ENCODE peak calls at places on chromosomes 2 and 18, in seven cellular contexts. N is H9, P is IMR-90, C is trophoblast cell, D is mesenchymal stem cell, O is mesendoderm, S is H1. W is an unnamed sample.

GRCh38 chr2:239000089-239000488 is 152.2 kb downstream of the TWIST2 start:
- DNase-seq in N (no peak), P (no peak), C (no peak), D (no peak), O (no peak), S (no peak), W (no peak)

GRCh38 chr2:11667866-11668637 is 1.9 kb downstream of the NTSR2 start:
- DNase-seq in N (no peak), P (no peak), C (no peak), D (no peak), O (no peak), S (no peak), W (no peak)

GRCh38 chr2:101120124-101120996 is 30.8 kb downstream of the TBC1D8 start:
- DNase-seq in N (no peak), P (peak), C (peak), D (peak), O (no peak), S (no peak), W (no peak)

GRCh38 chr2:24418166-24418843 is 58.0 kb upstream of the ITSN2 start:
- DNase-seq in N (peak), P (no peak), C (no peak), D (no peak), O (peak), S (no peak), W (no peak)

GRCh38 chr2:13682878-13683277 is 949.6 kb upstream of the LRATD1 start:
- DNase-seq in N (no peak), P (peak), C (peak), D (peak), O (peak), S (no peak), W (no peak)

GRCh38 chr2:209663149-209663548 is 108.5 kb upstream of the UNC80 start:
- DNase-seq in N (no peak), P (peak), C (no peak), D (peak), O (peak), S (no peak), W (no peak)

GRCh38 chr2:195162918-195163317 is 494.1 kb upstream of the SLC39A10 start:
- DNase-seq in N (no peak), P (no peak), C (no peak), D (no peak), O (no peak), S (no peak), W (no peak)

GRCh38 chr18:65938592-65939372 is 188.0 kb downstream of the CDH7 start:
- DNase-seq in N (peak), P (no peak), C (no peak), D (peak), O (peak), S (peak), W (no peak)

GRCh38 chr2:39845460-39846146 is 66.5 kb upstream of the THUMPD2 start:
- DNase-seq in N (no peak), P (peak), C (peak), D (no peak), O (no peak), S (no peak), W (no peak)

GRCh38 chr2:237120956-237121720 is 35.4 kb downstream of the COPS8 start:
- DNase-seq in N (no peak), P (no peak), C (no peak), D (no peak), O (no peak), S (no peak), W (no peak)

GRCh38 chr2:170369894-170370293 is 191.9 kb downstream of the MYO3B start:
- DNase-seq in N (no peak), P (peak), C (no peak), D (peak), O (peak), S (no peak), W (no peak)

GRCh38 chr2:69241039-69241586 is 145.9 kb downstream of the GFPT1 start:
- DNase-seq in N (no peak), P (no peak), C (no peak), D (no peak), O (no peak), S (no peak), W (no peak)

GRCh38 chr2:164897521-164898260 is 56.1 kb upstream of the COBLL1 start:
- DNase-seq in N (no peak), P (no peak), C (no peak), D (no peak), O (no peak), S (no peak), W (no peak)

GRCh38 chr2:23394700-23395099 is 9.7 kb downstream of the KLHL29 start:
- DNase-seq in N (no peak), P (no peak), C (no peak), D (no peak), O (peak), S (no peak), W (no peak)

GRCh38 chr2:37356299-37356698 is 11.9 kb downstream of the QPCT start:
- DNase-seq in N (no peak), P (no peak), C (no peak), D (no peak), O (no peak), S (no peak), W (no peak)

GRCh38 chr2:25197336-25198208 is 29.2 kb upstream of the POMC start:
- DNase-seq in N (no peak), P (peak), C (no peak), D (peak), O (no peak), S (no peak), W (no peak)

GRCh38 chr2:8121826-8122505 is 559.9 kb upstream of the ID2 start:
- DNase-seq in N (no peak), P (peak), C (no peak), D (no peak), O (no peak), S (no peak), W (no peak)

GRCh38 chr2:1601471-1602358 is 142.6 kb downstream of the PXDN start:
- DNase-seq in N (no peak), P (no peak), C (no peak), D (peak), O (no peak), S (no peak), W (no peak)

GRCh38 chr2:38465789-38466127 is 88.7 kb upstream of the ATL2 start:
- DNase-seq in N (peak), P (peak), C (no peak), D (peak), O (peak), S (peak), W (no peak)

GRCh38 chr2:110125292-110125691 is 9.7 kb upstream of the MALL start:
- DNase-seq in N (no peak), P (peak), C (no peak), D (peak), O (no peak), S (no peak), W (no peak)

GRCh38 chr2:97745474-97746172 is 32.2 kb downstream of the ZAP70 start:
- DNase-seq in N (no peak), P (peak), C (no peak), D (peak), O (no peak), S (no peak), W (no peak)

GRCh38 chr2:219168526-219168925 is 1.3 kb downstream of the SLC23A3 start:
- DNase-seq in N (no peak), P (no peak), C (no peak), D (no peak), O (no peak), S (no peak), W (no peak)

GRCh38 chr2:239061824-239062560 is 214.1 kb downstream of the TWIST2 start:
- DNase-seq in N (no peak), P (no peak), C (no peak), D (no peak), O (no peak), S (no peak), W (no peak)

GRCh38 chr18:74131124-74131523 is 16.5 kb downstream of the FBXO15 start:
- DNase-seq in N (no peak), P (no peak), C (no peak), D (no peak), O (no peak), S (no peak), W (no peak)

GRCh38 chr18:49168970-49169619 is 218.3 kb upstream of the SMAD7 start:
- DNase-seq in N (no peak), P (no peak), C (no peak), D (no peak), O (no peak), S (no peak), W (no peak)

GRCh38 chr2:94880507-94880906 is 9.3 kb downstream of the TEKT4 start:
- DNase-seq in N (no peak), P (no peak), C (no peak), D (no peak), O (no peak), S (no peak), W (no peak)

GRCh38 chr2:216014006-216014405 is 655 bp upstream of the MREG start:
- DNase-seq in N (no peak), P (no peak), C (peak), D (no peak), O (no peak), S (no peak), W (no peak)

GRCh38 chr2:221104391-221104811 is 467.7 kb downstream of the EPHA4 start:
- DNase-seq in N (peak), P (peak), C (no peak), D (peak), O (peak), S (no peak), W (no peak)

GRCh38 chr2:12847694-12848093 is 131.0 kb downstream of the TRIB2 start:
- DNase-seq in N (no peak), P (no peak), C (no peak), D (no peak), O (no peak), S (no peak), W (no peak)

GRCh38 chr18:59918320-59918755 is 18.5 kb downstream of the PMAIP1 start:
- DNase-seq in N (peak), P (peak), C (peak), D (no peak), O (peak), S (no peak), W (no peak)

GRCh38 chr2:232839680-232840079 is 30.4 kb upstream of the SNORC start:
- DNase-seq in N (no peak), P (no peak), C (no peak), D (no peak), O (no peak), S (no peak), W (no peak)

GRCh38 chr2:158477202-158477601 is 20.4 kb downstream of the PKP4 start:
- DNase-seq in N (no peak), P (no peak), C (no peak), D (no peak), O (peak), S (no peak), W (no peak)
- H4K8ac ChIP-seq in N (no peak), P (no peak), C (no peak), D (no peak), O (no peak), S (no peak), W (no peak)

GRCh38 chr18:27901424-27902226 is 275.3 kb downstream of the CDH2 start:
- DNase-seq in N (no peak), P (no peak), C (no peak), D (no peak), O (no peak), S (no peak), W (no peak)

GRCh38 chr18:27899893-27900292 is 277.0 kb downstream of the CDH2 start:
- DNase-seq in N (no peak), P (no peak), C (no peak), D (peak), O (peak), S (no peak), W (no peak)

GRCh38 chr18:27903906-27904305 is 273.0 kb downstream of the CDH2 start:
- DNase-seq in N (no peak), P (no peak), C (peak), D (no peak), O (no peak), S (no peak), W (no peak)
- H4K8ac ChIP-seq in N (no peak), P (no peak), C (no peak), D (no peak), O (no peak), S (no peak), W (no peak)

DNA sequence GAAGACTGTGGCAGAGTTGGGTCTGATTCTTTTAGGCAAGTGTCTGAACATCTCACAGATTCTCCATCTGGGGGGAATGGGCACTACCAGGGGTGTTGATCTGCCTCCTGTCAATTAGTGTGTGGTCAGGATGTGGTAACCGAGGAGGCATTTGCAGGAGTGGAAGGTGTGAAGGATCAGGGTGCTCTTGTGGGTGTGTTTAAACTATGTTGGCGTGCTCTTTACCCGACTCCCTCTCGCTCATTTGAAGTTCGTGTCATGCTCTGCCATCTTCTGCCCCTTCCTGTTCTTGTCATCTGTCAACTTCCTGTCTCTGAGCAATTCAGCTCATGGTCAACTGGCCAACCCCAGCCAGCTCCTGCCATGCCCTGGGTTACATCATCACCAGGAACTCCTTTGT is 107.9 kb downstream of the RTN4 start:
- DNase-seq in N (no peak), P (no peak), C (no peak), D (no peak), O (no peak), S (no peak), W (no peak)
- H4K8ac ChIP-seq in N (no peak), P (no peak), C (no peak), D (no peak), O (no peak), S (no peak), W (no peak)

GRCh38 chr2:167874812-167875211 is 372.6 kb downstream of the STK39 start:
- DNase-seq in N (no peak), P (no peak), C (no peak), D (no peak), O (no peak), S (no peak), W (no peak)
- H4K8ac ChIP-seq in N (no peak), P (no peak), C (no peak), D (no peak), O (no peak), S (no peak), W (no peak)

GRCh38 chr2:120520454-120520853 is 174.5 kb downstream of the INHBB start:
- DNase-seq in N (no peak), P (no peak), C (no peak), D (no peak), O (no peak), S (no peak), W (no peak)

GRCh38 chr2:120518819-120519218 is 172.9 kb downstream of the INHBB start:
- DNase-seq in N (no peak), P (no peak), C (no peak), D (no peak), O (no peak), S (no peak), W (no peak)

GRCh38 chr2:120522151-120522751 is 176.3 kb downstream of the INHBB start:
- DNase-seq in N (no peak), P (peak), C (no peak), D (peak), O (peak), S (no peak), W (no peak)

GRCh38 chr2:120519469-120519868 is 173.5 kb downstream of the INHBB start:
- DNase-seq in N (no peak), P (no peak), C (no peak), D (no peak), O (no peak), S (no peak), W (no peak)

DNA sequence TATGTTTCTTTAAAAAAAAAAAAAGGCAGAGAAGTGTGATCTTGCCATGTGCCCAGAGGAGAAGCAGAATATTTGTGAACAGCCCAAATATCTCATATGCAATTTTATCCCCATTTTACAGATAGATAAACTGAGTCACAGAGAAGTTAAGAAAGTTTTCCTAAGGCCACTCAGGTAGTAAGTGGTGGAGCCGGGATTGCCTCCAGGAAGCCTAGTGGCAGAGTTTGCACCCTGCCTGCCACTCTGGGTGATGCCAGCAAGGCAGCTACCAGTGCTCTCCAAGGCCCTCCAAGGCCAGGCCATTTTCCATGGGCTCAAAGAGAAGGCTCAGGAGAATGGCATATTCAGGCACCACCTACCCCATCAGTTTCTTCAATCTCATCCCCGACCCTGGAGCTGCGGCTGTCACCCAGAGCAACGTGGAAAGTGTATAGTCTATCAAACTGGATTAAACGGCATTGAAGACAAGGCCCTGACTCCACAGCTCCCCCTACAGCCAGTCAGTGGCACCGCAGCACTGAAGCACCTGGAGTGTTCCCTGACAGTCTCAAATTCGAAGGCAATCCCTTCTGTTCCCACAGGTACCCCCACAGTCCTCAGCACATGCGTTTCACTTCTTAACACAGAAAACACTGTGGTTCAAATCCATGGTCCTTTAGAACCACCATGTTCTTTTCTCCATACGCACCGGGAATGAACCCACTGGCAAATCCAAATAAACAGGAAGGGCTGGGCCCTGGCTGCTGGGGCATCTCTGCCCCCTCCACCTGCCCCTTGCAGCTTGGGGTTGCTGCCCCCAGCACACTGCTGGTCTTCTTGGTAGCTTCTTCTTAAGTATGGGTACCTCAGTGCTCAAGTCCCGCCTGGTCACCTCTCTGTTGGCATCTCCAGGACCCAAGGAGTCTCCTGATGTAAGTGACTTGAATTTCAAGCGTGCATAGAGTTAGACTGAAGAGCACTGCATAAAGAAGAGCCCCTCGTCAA is 175.3 kb downstream of the INHBB start:
- DNase-seq in N (peak), P (peak), C (peak), D (no peak), O (peak), S (no peak), W (peak)
- H4K8ac ChIP-seq in N (no peak), P (no peak), C (no peak), D (no peak), O (no peak), S (no peak), W (no peak)

DNA sequence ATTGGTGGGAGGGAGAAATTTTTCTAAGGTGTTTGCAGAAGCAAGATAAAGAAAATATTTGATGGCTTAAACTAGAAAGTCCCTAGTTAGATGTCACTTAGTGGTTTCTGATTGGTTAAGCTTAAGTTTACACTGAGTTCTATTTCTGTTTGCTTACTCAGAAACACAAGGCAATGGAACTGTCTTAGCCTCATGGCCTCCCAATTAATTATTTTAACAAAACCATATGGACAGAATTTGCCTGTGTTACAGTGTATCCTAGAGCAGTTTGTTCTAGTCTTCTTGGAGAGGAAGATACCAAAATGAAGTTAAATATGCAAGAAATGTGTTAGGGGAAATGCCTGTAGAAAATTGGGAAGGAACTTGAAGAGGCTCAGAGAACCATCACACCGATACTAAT is 4.6 kb upstream of the IMPACT start:
- DNase-seq in N (no peak), P (no peak), C (no peak), D (no peak), O (no peak), S (no peak), W (no peak)
- H4K8ac ChIP-seq in N (no peak), P (no peak), C (no peak), D (no peak), O (no peak), S (no peak), W (no peak)

DNA sequence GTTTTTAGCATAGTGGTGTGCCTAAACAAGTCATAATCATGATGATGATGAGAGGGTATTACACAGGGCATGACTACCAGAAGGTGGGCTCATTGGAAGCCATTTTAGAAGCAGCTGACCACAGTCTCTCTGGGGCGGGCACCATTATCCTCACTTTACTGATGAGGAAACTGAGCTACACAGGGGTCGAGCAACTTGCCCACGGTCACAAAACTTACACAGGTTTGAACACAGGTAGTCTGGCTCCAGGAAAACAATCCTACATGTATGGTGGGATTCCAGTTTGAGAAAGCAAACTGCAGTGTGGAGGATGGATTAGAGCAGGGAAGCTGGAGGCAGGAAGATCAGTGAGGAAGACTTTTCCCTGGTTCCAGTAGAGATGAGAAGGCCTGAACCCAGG is 6.2 kb downstream of the RHOB start:
- DNase-seq in N (no peak), P (no peak), C (no peak), D (no peak), O (no peak), S (no peak), W (no peak)
- H4K8ac ChIP-seq in N (no peak), P (no peak), C (no peak), D (no peak), O (no peak), S (no peak), W (no peak)

DNA sequence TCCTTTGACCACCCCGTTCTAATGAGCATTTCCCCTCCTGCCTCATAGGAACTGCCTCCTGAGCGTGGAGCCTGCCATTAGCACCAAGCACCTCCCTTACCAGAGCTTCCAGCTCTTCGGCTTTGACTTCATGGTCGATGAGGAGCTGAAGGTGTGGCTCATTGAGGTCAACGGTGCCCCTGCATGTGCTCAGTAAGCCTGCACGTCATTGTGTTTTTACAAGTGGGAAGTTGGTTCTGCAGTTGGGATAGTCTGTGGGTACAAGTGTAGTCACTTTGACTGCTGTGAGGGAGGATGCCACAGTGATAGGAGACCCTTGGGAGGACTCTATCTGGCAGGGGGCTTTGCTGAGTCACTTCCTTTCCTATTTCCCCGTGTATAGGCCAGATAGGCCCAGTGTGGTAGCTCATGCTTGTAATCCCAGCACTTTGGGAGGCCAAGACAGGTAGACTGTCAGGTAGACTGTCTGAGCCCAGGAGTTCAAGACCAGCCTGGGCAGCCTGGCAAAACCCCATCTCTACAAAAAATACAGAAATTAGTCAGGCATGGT is 22.0 kb upstream of the POLR1B start:
- DNase-seq in N (no peak), P (no peak), C (no peak), D (no peak), O (no peak), S (no peak), W (no peak)
- H4K8ac ChIP-seq in N (no peak), P (no peak), C (no peak), D (no peak), O (no peak), S (no peak), W (no peak)